ENCODE peak calls at places on chromosomes 12 and 14, in four cellular contexts. D is HL-60, K is K562, J is GM12878. S is an unnamed sample.

GRCh38 chr12:125889742-125890141 is 824.5 kb downstream of the AACS start:
- DNase-seq in J (no peak), K (no peak), D (no peak), S (no peak)

GRCh38 chr14:71748196-71748595 is 184.0 kb upstream of the RGS6 start:
- DNase-seq in J (no peak), K (peak; percentile 41), D (no peak), S (no peak)

GRCh38 chr14:49497267-49497666 is 88.9 kb downstream of the RPS29 start:
- DNase-seq in K (no peak), J (no peak), D (no peak), S (no peak)

GRCh38 chr14:68795602-68796417 is 2.9 kb upstream of the ZFP36L1 start:
- DNase-seq in J (no peak), D (no peak), K (peak; percentile 85), S (no peak)

GRCh38 chr14:54564799-54565235 is 2.1 kb upstream of the SAMD4A start:
- DNase-seq in K (peak; percentile 43), D (no peak), J (no peak), S (no peak)

GRCh38 chr14:101719708-101720107 is 41.8 kb upstream of the PPP2R5C start:
- DNase-seq in K (no peak), J (no peak), D (no peak), S (no peak)

GRCh38 chr12:2654741-2655140 is 140.0 kb upstream of the FKBP4 start:
- DNase-seq in K (no peak), D (no peak), J (no peak), S (no peak)

GRCh38 chr12:131596115-131596514 is 114.8 kb upstream of the SFSWAP start:
- DNase-seq in J (no peak), D (no peak), K (no peak), S (no peak)

GRCh38 chr12:38124247-38125012 is 192.1 kb upstream of the ALG10B start:
- DNase-seq in K (no peak), J (no peak), D (no peak), S (no peak)

GRCh38 chr12:107025691-107026090 is 38.7 kb upstream of the MTERF2 start:
- DNase-seq in D (no peak), K (no peak), J (no peak), S (no peak)

GRCh38 chr12:107032266-107032665 is 45.3 kb upstream of the MTERF2 start:
- DNase-seq in J (no peak), K (peak; percentile 27), D (no peak), S (no peak)

DNA sequence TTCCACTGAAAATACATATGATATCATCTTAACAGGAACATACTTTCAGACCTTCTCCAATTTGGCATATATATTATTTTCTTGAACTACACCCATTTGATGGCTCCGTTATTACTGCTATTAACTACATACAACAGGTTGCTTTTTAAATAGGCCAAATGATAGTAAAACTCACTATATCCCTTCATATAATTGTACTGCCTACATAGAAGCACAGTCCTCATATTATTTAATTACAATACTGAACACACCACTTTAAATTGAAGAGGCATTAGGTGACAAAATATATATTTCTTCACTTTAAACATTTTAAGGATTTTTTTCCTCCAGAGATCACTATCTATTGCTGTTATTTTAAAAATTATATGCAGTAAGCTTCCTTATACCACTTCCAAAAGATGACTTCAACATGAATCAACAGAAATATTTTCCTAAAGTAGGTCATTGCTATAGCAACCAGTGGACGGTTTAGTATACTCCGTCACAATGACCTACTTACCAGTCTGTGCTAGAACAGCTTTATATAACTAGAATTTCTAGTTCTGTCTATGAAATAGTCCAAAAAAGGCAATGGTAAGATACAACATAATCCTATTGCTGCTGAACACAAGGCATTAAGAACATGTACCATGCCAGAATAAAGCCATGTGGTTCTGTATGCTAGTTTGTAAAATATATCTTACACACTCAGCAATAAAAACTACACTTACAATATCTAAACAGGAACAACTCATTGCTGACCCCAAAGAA is 40.5 kb upstream of the MTERF2 start:
- DNase-seq in J (no peak), D (no peak), K (no peak), S (no peak)
- TF ChIP-seq SPI1 in J (no peak), D (no peak), K (no peak), S (no peak)

DNA sequence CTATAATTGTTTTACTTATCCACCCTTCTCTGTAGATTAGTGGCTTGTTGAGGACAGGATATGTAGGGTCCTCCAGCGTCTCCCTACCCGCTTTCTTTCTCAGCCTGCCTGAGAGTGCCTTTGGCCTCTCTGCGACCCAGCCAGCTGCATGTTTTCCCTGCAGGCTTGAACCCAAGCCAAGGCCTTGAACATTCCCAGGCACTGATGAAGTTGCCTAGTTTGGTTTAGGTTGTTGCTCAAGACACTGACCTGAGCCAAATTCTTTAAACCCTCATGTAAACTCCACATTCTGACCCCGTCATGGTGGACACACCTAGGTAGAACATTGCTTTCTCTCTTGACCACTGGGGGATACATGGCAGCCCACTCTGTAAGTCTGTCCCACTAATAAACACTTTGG is 33.4 kb upstream of the TXNRD1 start:
- DNase-seq in D (no peak), K (no peak), J (no peak), S (no peak)
- TF ChIP-seq POLR2AphosphoS5 in D (no peak), K (no peak), J (no peak), S (no peak)

DNA sequence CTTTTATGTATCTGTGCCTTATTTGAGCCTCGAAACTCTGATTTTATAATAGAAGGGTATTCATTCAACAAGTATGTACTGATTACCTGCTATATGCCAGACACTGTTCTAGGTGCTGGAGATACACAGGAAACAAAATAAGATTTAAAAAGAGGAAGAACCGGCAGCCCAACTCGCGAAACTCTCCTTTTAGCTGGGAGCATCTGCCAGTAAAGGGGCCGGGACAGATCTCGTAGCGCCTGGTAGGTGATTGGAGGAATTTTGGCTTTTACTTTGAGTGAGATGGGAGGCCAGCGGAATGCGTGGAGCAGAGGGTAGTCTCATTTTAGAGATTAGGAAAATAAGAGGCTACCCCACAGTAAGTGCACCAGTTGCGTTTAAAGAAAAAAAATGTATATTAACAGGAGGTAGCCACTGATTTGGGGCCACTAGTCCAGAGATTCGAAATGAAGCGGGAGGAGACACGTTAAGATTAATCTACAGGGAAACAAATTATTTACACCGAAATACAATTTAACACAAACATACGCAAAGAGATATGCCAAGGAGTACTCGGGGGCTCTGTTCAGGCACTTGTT is 519 bp upstream of the MON2 start:
- DNase-seq in J (no peak), K (peak; percentile 53), D (peak; percentile 68), S (peak; percentile 25)
- TF ChIP-seq SPI1 in J (no peak), K (no peak), D (no peak), S (peak; percentile 14)

GRCh38 chr14:99179946-99180345 is 92.1 kb downstream of the BCL11B start:
- DNase-seq in J (no peak), K (no peak), D (no peak), S (no peak)
- TF ChIP-seq POLR2AphosphoS5 in J (no peak), K (no peak), D (no peak), S (no peak)

GRCh38 chr14:51365241-51365940 is 125.3 kb downstream of the TMX1 start:
- DNase-seq in J (no peak), K (no peak), D (no peak), S (no peak)

GRCh38 chr14:51369814-51370213 is 129.8 kb downstream of the TMX1 start:
- DNase-seq in K (peak; percentile 11), D (peak; percentile 4), J (no peak), S (peak; percentile 15)

GRCh38 chr14:51370758-51371386 is 130.8 kb downstream of the TMX1 start:
- DNase-seq in J (no peak), K (no peak), D (no peak), S (no peak)

GRCh38 chr14:51367600-51367931 is 127.5 kb downstream of the TMX1 start:
- DNase-seq in D (no peak), J (no peak), K (no peak), S (no peak)

GRCh38 chr14:51368721-51369163 is 128.7 kb downstream of the TMX1 start:
- DNase-seq in K (no peak), J (no peak), D (no peak), S (no peak)
- TF ChIP-seq SPI1 in K (no peak), J (no peak), D (no peak), S (no peak)